ENCODE peak calls at places on chromosomes 6 and 20, in eight cellular contexts. One of them, this sample, is unnamed. For H3K4me1, the result is how much of the 10 kb centered on the place peaks cover.

GRCh38 chr20:33791959-33792597 is 19.1 kb upstream of the CHMP4B start:
- DNase-seq in ascending aorta: no peak
- DNase-seq in endodermal cell: peak
- DNase-seq in uterus: peak
- DNase-seq in hepatocyte: peak
- DNase-seq in psoas muscle: peak
- DNase-seq in OCI-LY7: peak
- DNase-seq in cardiac muscle cell: peak
- DNase-seq in this sample: peak

GRCh38 chr20:64113444-64113775 is 6.0 kb upstream of the NPBWR2 start:
- DNase-seq in cardiac muscle cell: no peak
- DNase-seq in uterus: no peak
- DNase-seq in psoas muscle: no peak
- DNase-seq in OCI-LY7: no peak
- DNase-seq in hepatocyte: no peak
- DNase-seq in ascending aorta: no peak
- DNase-seq in endodermal cell: no peak
- DNase-seq in this sample: no peak

GRCh38 chr20:19176483-19176882 is 36.0 kb upstream of the SLC24A3 start:
- DNase-seq in endodermal cell: peak
- DNase-seq in OCI-LY7: no peak
- DNase-seq in ascending aorta: no peak
- DNase-seq in hepatocyte: no peak
- DNase-seq in cardiac muscle cell: no peak
- DNase-seq in psoas muscle: no peak
- DNase-seq in uterus: no peak
- DNase-seq in this sample: no peak

GRCh38 chr20:51486197-51487005 is 56.1 kb downstream of the NFATC2 start:
- DNase-seq in hepatocyte: no peak
- DNase-seq in psoas muscle: no peak
- DNase-seq in uterus: no peak
- DNase-seq in endodermal cell: no peak
- DNase-seq in OCI-LY7: no peak
- DNase-seq in ascending aorta: no peak
- DNase-seq in cardiac muscle cell: no peak
- DNase-seq in this sample: no peak

GRCh38 chr6:89970609-89971337 is 76.5 kb downstream of the GJA10 start:
- DNase-seq in uterus: peak
- DNase-seq in cardiac muscle cell: peak
- DNase-seq in hepatocyte: peak
- DNase-seq in psoas muscle: peak
- DNase-seq in OCI-LY7: no peak
- DNase-seq in ascending aorta: peak
- DNase-seq in endodermal cell: peak
- DNase-seq in this sample: peak

GRCh38 chr6:136607932-136608772 is 57.9 kb upstream of the MAP7 start:
- DNase-seq in ascending aorta: peak
- DNase-seq in cardiac muscle cell: peak
- DNase-seq in hepatocyte: peak
- DNase-seq in OCI-LY7: peak
- DNase-seq in uterus: peak
- DNase-seq in psoas muscle: peak
- DNase-seq in endodermal cell: peak
- DNase-seq in this sample: peak

GRCh38 chr6:57324538-57324937 is 7.1 kb downstream of the PRIM2 start:
- DNase-seq in ascending aorta: no peak
- DNase-seq in OCI-LY7: peak
- DNase-seq in uterus: no peak
- DNase-seq in cardiac muscle cell: no peak
- DNase-seq in hepatocyte: no peak
- DNase-seq in psoas muscle: no peak
- DNase-seq in endodermal cell: no peak
- DNase-seq in this sample: no peak

GRCh38 chr6:43277643-43278523 is 20.2 kb upstream of the SLC22A7 start:
- DNase-seq in cardiac muscle cell: no peak
- DNase-seq in hepatocyte: peak
- DNase-seq in ascending aorta: no peak
- DNase-seq in uterus: no peak
- DNase-seq in endodermal cell: no peak
- DNase-seq in OCI-LY7: no peak
- DNase-seq in psoas muscle: no peak
- DNase-seq in this sample: no peak

GRCh38 chr6:70221025-70221714 is 81.7 kb downstream of the COL9A1 start:
- DNase-seq in endodermal cell: peak
- DNase-seq in cardiac muscle cell: peak
- DNase-seq in hepatocyte: peak
- DNase-seq in OCI-LY7: peak
- DNase-seq in ascending aorta: no peak
- DNase-seq in uterus: no peak
- DNase-seq in psoas muscle: no peak
- DNase-seq in this sample: no peak

GRCh38 chr6:40936810-40937209 is 102.2 kb downstream of the UNC5CL start:
- DNase-seq in endodermal cell: no peak
- DNase-seq in cardiac muscle cell: peak
- DNase-seq in uterus: no peak
- DNase-seq in psoas muscle: no peak
- DNase-seq in ascending aorta: no peak
- DNase-seq in OCI-LY7: no peak
- DNase-seq in hepatocyte: peak
- DNase-seq in this sample: peak

GRCh38 chr20:34473262-34473883 is 42.8 kb upstream of the DYNLRB1 start:
- DNase-seq in endodermal cell: peak
- DNase-seq in hepatocyte: peak
- DNase-seq in psoas muscle: peak
- DNase-seq in uterus: peak
- DNase-seq in OCI-LY7: peak
- DNase-seq in cardiac muscle cell: peak
- DNase-seq in ascending aorta: no peak
- DNase-seq in this sample: no peak

GRCh38 chr20:10924628-10925266 is 250.9 kb upstream of the JAG1 start:
- DNase-seq in OCI-LY7: no peak
- DNase-seq in endodermal cell: no peak
- DNase-seq in cardiac muscle cell: peak
- DNase-seq in psoas muscle: no peak
- DNase-seq in ascending aorta: no peak
- DNase-seq in hepatocyte: peak
- DNase-seq in uterus: peak
- DNase-seq in this sample: peak

GRCh38 chr6:57109905-57110304 is 19.9 kb downstream of the ZNF451 start:
- DNase-seq in endodermal cell: no peak
- DNase-seq in ascending aorta: no peak
- DNase-seq in hepatocyte: no peak
- DNase-seq in psoas muscle: no peak
- DNase-seq in OCI-LY7: no peak
- DNase-seq in uterus: no peak
- DNase-seq in cardiac muscle cell: peak
- DNase-seq in this sample: no peak

GRCh38 chr6:105087571-105088211 is 92.1 kb downstream of the POPDC3 start:
- DNase-seq in hepatocyte: peak
- DNase-seq in endodermal cell: no peak
- DNase-seq in cardiac muscle cell: peak
- DNase-seq in psoas muscle: no peak
- DNase-seq in OCI-LY7: peak
- DNase-seq in uterus: peak
- DNase-seq in ascending aorta: no peak
- DNase-seq in this sample: peak

GRCh38 chr6:1067346-1067745 is 244.6 kb upstream of the FOXQ1 start:
- DNase-seq in psoas muscle: no peak
- DNase-seq in ascending aorta: no peak
- DNase-seq in endodermal cell: no peak
- DNase-seq in OCI-LY7: no peak
- DNase-seq in uterus: no peak
- DNase-seq in cardiac muscle cell: no peak
- DNase-seq in hepatocyte: no peak
- DNase-seq in this sample: no peak

GRCh38 chr6:143410859-143411270 is 39.6 kb downstream of the ADAT2 start:
- DNase-seq in uterus: no peak
- DNase-seq in hepatocyte: peak
- DNase-seq in cardiac muscle cell: peak
- DNase-seq in OCI-LY7: no peak
- DNase-seq in endodermal cell: no peak
- DNase-seq in ascending aorta: no peak
- DNase-seq in psoas muscle: no peak
- DNase-seq in this sample: no peak

GRCh38 chr6:117976030-117976651 is 69.1 kb downstream of the SLC35F1 start:
- DNase-seq in OCI-LY7: peak
- DNase-seq in hepatocyte: peak
- DNase-seq in endodermal cell: no peak
- DNase-seq in ascending aorta: no peak
- DNase-seq in cardiac muscle cell: peak
- DNase-seq in psoas muscle: no peak
- DNase-seq in uterus: no peak
- DNase-seq in this sample: peak

GRCh38 chr6:127776320-127776719 is 124.5 kb downstream of the THEMIS start:
- DNase-seq in hepatocyte: no peak
- DNase-seq in ascending aorta: no peak
- DNase-seq in psoas muscle: no peak
- DNase-seq in endodermal cell: no peak
- DNase-seq in uterus: no peak
- DNase-seq in cardiac muscle cell: no peak
- DNase-seq in OCI-LY7: no peak
- DNase-seq in this sample: no peak
- H3K4me1 ChIP-seq in hepatocyte: under half
- H3K4me1 ChIP-seq in ascending aorta: under half
- H3K4me1 ChIP-seq in psoas muscle: under half
- H3K4me1 ChIP-seq in endodermal cell: under half
- H3K4me1 ChIP-seq in uterus: under half
- H3K4me1 ChIP-seq in cardiac muscle cell: under half
- H3K4me1 ChIP-seq in OCI-LY7: under half
- H3K4me1 ChIP-seq in this sample: under half

DNA sequence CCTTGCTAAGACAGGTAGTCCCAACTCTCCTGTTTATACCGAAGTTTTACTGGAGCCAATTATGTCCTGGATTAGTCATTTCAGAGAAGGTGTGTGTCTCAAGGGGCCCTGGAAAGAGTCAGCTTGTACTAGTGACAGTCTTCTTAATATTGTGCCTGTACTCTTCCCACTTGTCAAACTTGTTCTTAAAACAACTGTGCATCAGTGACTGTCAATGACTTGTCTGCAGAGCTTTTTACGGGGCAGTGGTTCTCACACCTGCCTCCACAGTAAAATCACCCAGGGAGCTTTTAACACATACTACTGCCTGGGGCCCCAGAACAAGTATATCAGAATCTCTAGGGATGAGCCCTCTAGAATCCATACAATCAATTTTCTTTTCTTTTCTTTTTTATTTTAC is 28.4 kb upstream of the GLP1R start:
- DNase-seq in endodermal cell: no peak
- DNase-seq in cardiac muscle cell: no peak
- DNase-seq in uterus: no peak
- DNase-seq in psoas muscle: no peak
- DNase-seq in ascending aorta: no peak
- DNase-seq in hepatocyte: no peak
- DNase-seq in OCI-LY7: no peak
- DNase-seq in this sample: no peak
- H3K27ac ChIP-seq in endodermal cell: no peak
- H3K27ac ChIP-seq in cardiac muscle cell: no peak
- H3K27ac ChIP-seq in uterus: no peak
- H3K27ac ChIP-seq in psoas muscle: no peak
- H3K27ac ChIP-seq in ascending aorta: no peak
- H3K27ac ChIP-seq in hepatocyte: no peak
- H3K27ac ChIP-seq in OCI-LY7: no peak
- H3K27ac ChIP-seq in this sample: no peak

DNA sequence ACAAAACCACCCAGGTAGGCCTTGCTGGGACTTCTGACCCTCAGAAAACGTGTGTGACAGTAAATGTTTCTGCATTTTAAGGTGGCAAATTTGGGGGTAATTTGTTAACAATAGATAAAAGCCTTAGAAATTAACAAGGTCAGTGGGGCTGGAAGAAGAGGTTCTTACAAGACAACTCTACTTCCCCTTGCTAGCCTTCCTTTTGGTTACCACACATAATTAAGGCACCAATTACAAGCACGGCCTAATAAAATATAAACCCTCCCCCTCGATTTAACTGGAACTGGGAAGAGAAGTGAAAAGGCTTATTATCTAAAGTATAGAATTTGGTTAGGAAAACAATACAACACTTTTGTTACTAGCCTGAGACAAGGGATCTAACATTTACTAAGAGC is 38.9 kb downstream of the ELOVL5 start:
- DNase-seq in endodermal cell: no peak
- DNase-seq in cardiac muscle cell: no peak
- DNase-seq in ascending aorta: no peak
- DNase-seq in hepatocyte: no peak
- DNase-seq in uterus: no peak
- DNase-seq in OCI-LY7: no peak
- DNase-seq in psoas muscle: no peak
- DNase-seq in this sample: no peak
- H3K4me1 ChIP-seq in endodermal cell: under half
- H3K4me1 ChIP-seq in cardiac muscle cell: under half
- H3K4me1 ChIP-seq in ascending aorta: under half
- H3K4me1 ChIP-seq in hepatocyte: under half
- H3K4me1 ChIP-seq in uterus: under half
- H3K4me1 ChIP-seq in OCI-LY7: half or more
- H3K4me1 ChIP-seq in psoas muscle: under half
- H3K4me1 ChIP-seq in this sample: under half

DNA sequence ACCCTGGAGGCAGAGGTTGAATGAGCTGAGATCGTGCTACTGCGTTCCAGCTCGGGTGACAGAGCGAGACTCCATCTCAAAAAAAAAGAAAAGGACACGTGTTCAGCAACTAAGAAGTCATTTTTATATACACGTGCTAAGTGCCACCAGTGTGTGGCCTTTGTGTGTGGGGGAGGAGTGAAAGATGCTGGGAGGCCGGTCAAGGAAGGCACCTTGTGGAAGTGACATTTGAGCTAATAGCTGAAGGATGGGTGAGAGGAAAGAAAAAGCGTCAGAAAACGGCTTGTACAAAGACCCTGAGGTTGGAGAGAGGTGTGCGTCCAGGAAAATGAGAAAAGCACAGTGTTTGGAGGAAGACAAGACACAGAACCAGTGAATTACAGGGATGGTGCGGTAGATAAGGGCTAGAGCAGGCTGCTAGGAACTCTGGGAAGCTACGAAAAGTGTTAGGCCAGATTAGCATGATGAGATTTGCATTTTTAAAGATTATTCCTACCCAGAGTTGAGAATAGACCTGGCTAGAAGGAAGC is 11.6 kb downstream of the RREB1 start:
- DNase-seq in uterus: no peak
- DNase-seq in ascending aorta: no peak
- DNase-seq in endodermal cell: peak
- DNase-seq in psoas muscle: no peak
- DNase-seq in hepatocyte: no peak
- DNase-seq in OCI-LY7: no peak
- DNase-seq in cardiac muscle cell: no peak
- DNase-seq in this sample: no peak
- H3K27ac ChIP-seq in uterus: no peak
- H3K27ac ChIP-seq in ascending aorta: no peak
- H3K27ac ChIP-seq in endodermal cell: no peak
- H3K27ac ChIP-seq in psoas muscle: no peak
- H3K27ac ChIP-seq in hepatocyte: peak
- H3K27ac ChIP-seq in OCI-LY7: no peak
- H3K27ac ChIP-seq in cardiac muscle cell: peak
- H3K27ac ChIP-seq in this sample: no peak